ENCODE peak calls at places on chromosomes 5 and 9, in nine cellular contexts. S, Q, W, P, U, E, T, O and H are unnamed samples.

GRCh38 chr9:80968611-80969010 is 720.7 kb downstream of the TLE1 start:
- DNase-seq in W (no peak), E (peak), S (peak), O (no peak), P (no peak), Q (no peak), U (no peak), T (no peak), H (no peak)

GRCh38 chr5:50744761-50745160 is 78.3 kb downstream of the PARP8 start:
- DNase-seq in E (no peak), W (no peak), P (no peak), T (peak), O (no peak), Q (no peak), U (peak), S (peak), H (no peak)

GRCh38 chr5:149410071-149410470 is 31.0 kb upstream of the IL17B start:
- DNase-seq in Q (no peak), S (no peak), E (no peak), P (no peak), O (no peak), U (no peak), T (no peak), W (no peak), H (no peak)

GRCh38 chr5:36214434-36214833 is 27.3 kb downstream of the NADK2 start:
- DNase-seq in Q (no peak), U (no peak), S (no peak), T (peak), E (no peak), W (no peak), O (no peak), P (no peak), H (no peak)

GRCh38 chr5:150286820-150287219 is 2.8 kb downstream of the CAMK2A start:
- DNase-seq in O (no peak), Q (no peak), E (no peak), U (peak), W (no peak), P (no peak), S (no peak), T (no peak), H (no peak)

GRCh38 chr5:170554566-170555267 is 50.9 kb downstream of the KCNIP1 start:
- DNase-seq in S (peak), P (no peak), U (no peak), W (no peak), Q (no peak), E (no peak), O (no peak), T (no peak), H (no peak)

GRCh38 chr5:68377733-68378132 is 162.2 kb downstream of the PIK3R1 start:
- DNase-seq in E (no peak), T (no peak), U (no peak), S (no peak), O (no peak), W (no peak), P (no peak), Q (no peak), H (no peak)

GRCh38 chr9:110257097-110257955 is 1.0 kb upstream of the TXN start:
- DNase-seq in E (no peak), O (no peak), U (no peak), W (peak), P (no peak), T (peak), S (peak), Q (no peak), H (no peak)

GRCh38 chr9:84174486-84174885 is 166.1 kb downstream of the SLC28A3 start:
- DNase-seq in U (no peak), P (no peak), Q (no peak), O (no peak), E (no peak), W (no peak), S (no peak), T (no peak), H (no peak)

GRCh38 chr5:10856646-10857332 is 95.8 kb upstream of the DAP start:
- DNase-seq in U (no peak), Q (no peak), W (no peak), E (peak), T (no peak), P (no peak), O (no peak), S (peak), H (no peak)

GRCh38 chr5:3302228-3302627 is 293.4 kb upstream of the IRX1 start:
- DNase-seq in Q (no peak), S (no peak), O (no peak), W (no peak), U (no peak), T (no peak), E (no peak), P (no peak), H (no peak)

GRCh38 chr9:137064027-137064879 is 6.1 kb downstream of the SAPCD2 start:
- DNase-seq in T (no peak), W (peak), S (peak), U (no peak), P (peak), Q (no peak), E (peak), O (peak), H (no peak)

GRCh38 chr5:78511116-78511906 is 137.3 kb downstream of the LHFPL2 start:
- DNase-seq in T (no peak), E (no peak), U (no peak), W (no peak), S (no peak), Q (no peak), P (no peak), O (no peak), H (no peak)